ENCODE peak calls at places on chromosomes 16 and 17, in seven cellular contexts. A, L, Z, K, C, M and H are unnamed samples.

GRCh38 chr16:87086575-87086974 is 230.6 kb downstream of the C16orf95 start:
- DNase-seq in Z (no peak), C (no peak), K (no peak), M (no peak), L (no peak), A (no peak), H (no peak)

GRCh38 chr17:29788045-29788444 is 142.0 kb downstream of the SSH2 start:
- DNase-seq in L (no peak), Z (no peak), K (no peak), A (no peak), M (no peak), C (no peak), H (no peak)

GRCh38 chr17:19904412-19904811 is 36.7 kb upstream of the ULK2 start:
- DNase-seq in C (no peak), K (no peak), L (no peak), A (no peak), Z (no peak), M (no peak), H (no peak)

GRCh38 chr16:50745940-50746339 is 4.1 kb downstream of the CYLD start:
- DNase-seq in L (no peak), A (no peak), Z (no peak), K (no peak), M (no peak), C (no peak), H (no peak)

GRCh38 chr16:81647527-81647926 is 131.6 kb upstream of the PLCG2 start:
- DNase-seq in L (no peak), A (peak), Z (peak), M (no peak), C (no peak), K (no peak), H (no peak)

GRCh38 chr17:82105417-82105881 is 7.4 kb upstream of the FASN start:
- DNase-seq in K (peak), M (peak), Z (no peak), A (no peak), L (no peak), C (no peak), H (no peak)

GRCh38 chr17:79165756-79166473 is 91.3 kb downstream of the ENGASE start:
- DNase-seq in K (no peak), M (no peak), A (no peak), L (no peak), Z (no peak), C (no peak), H (no peak)

GRCh38 chr16:27847030-27847550 is 216.4 kb downstream of the GSG1L start:
- DNase-seq in C (no peak), A (no peak), Z (no peak), K (peak), L (no peak), M (no peak), H (peak)

GRCh38 chr16:58638148-58639036 is 8.8 kb upstream of the CNOT1 start:
- DNase-seq in K (no peak), M (peak), L (peak), Z (peak), C (no peak), A (peak), H (peak)

GRCh38 chr17:66776999-66777688 is 57.8 kb upstream of the CACNG5 start:
- DNase-seq in L (no peak), K (no peak), Z (no peak), A (no peak), M (no peak), C (no peak), H (no peak)

GRCh38 chr17:18194804-18195203 is 11.2 kb downstream of the ALKBH5 start:
- DNase-seq in A (no peak), L (no peak), C (no peak), K (no peak), Z (no peak), M (no peak), H (no peak)

GRCh38 chr17:36443777-36444176 is 42.7 kb upstream of the ZNHIT3 start:
- DNase-seq in L (no peak), M (no peak), A (no peak), K (no peak), Z (no peak), C (no peak), H (no peak)

GRCh38 chr17:68398731-68399637 is 58.3 kb downstream of the WIPI1 start:
- DNase-seq in Z (peak), L (peak), K (peak), A (peak), M (peak), C (no peak), H (peak)

GRCh38 chr16:53456625-53457024 is 22.4 kb downstream of the RBL2 start:
- DNase-seq in K (no peak), L (no peak), Z (no peak), M (no peak), C (no peak), A (no peak), H (no peak)

GRCh38 chr17:43768382-43768781 is 9.8 kb upstream of the SOST start:
- DNase-seq in K (peak), C (no peak), M (no peak), Z (no peak), L (peak), A (no peak), H (peak)

GRCh38 chr17:7167832-7168231 is 11.3 kb downstream of the ASGR1 start:
- DNase-seq in L (peak), A (no peak), M (no peak), K (no peak), C (no peak), Z (no peak), H (no peak)

GRCh38 chr17:8072339-8072726 is 15.2 kb downstream of the ALOX12B start:
- DNase-seq in Z (no peak), M (no peak), K (no peak), L (no peak), A (no peak), C (no peak), H (no peak)

GRCh38 chr16:88476817-88477397 is 23.8 kb downstream of the ZFPM1 start:
- DNase-seq in M (no peak), A (no peak), Z (no peak), K (no peak), L (no peak), C (no peak), H (no peak)

GRCh38 chr17:2786176-2786881 is 9.9 kb upstream of the RAP1GAP2 start:
- DNase-seq in A (peak), C (peak), Z (peak), M (peak), K (peak), L (peak), H (peak)

GRCh38 chr16:64321881-64322280 is 800.0 kb downstream of the CDH11 start:
- DNase-seq in A (no peak), K (no peak), C (no peak), M (no peak), Z (no peak), L (no peak), H (no peak)

GRCh38 chr17:38742431-38743308 is 5.5 kb downstream of the PCGF2 start:
- DNase-seq in K (peak), Z (no peak), L (peak), C (no peak), A (no peak), M (peak), H (no peak)

GRCh38 chr16:1746693-1747195 is 24.6 kb downstream of the NME3 start:
- DNase-seq in M (no peak), A (no peak), Z (no peak), C (no peak), K (no peak), L (no peak), H (no peak)

GRCh38 chr17:32878211-32878610 is 1.3 kb upstream of the MYO1D start:
- DNase-seq in M (no peak), C (no peak), A (no peak), K (peak), L (peak), Z (no peak), H (peak)

GRCh38 chr17:32876414-32877163 is at the start of gene MYO1D:
- DNase-seq in L (peak), M (peak), C (no peak), K (peak), Z (peak), A (peak), H (peak)

GRCh38 chr17:32875230-32875903 is 1.6 kb downstream of the MYO1D start:
- DNase-seq in L (no peak), A (no peak), M (no peak), C (no peak), Z (no peak), K (no peak), H (no peak)

GRCh38 chr17:32877164-32877764 is 340 bp upstream of the MYO1D start:
- DNase-seq in K (peak), Z (peak), M (peak), A (peak), C (peak), L (peak), H (peak)

DNA sequence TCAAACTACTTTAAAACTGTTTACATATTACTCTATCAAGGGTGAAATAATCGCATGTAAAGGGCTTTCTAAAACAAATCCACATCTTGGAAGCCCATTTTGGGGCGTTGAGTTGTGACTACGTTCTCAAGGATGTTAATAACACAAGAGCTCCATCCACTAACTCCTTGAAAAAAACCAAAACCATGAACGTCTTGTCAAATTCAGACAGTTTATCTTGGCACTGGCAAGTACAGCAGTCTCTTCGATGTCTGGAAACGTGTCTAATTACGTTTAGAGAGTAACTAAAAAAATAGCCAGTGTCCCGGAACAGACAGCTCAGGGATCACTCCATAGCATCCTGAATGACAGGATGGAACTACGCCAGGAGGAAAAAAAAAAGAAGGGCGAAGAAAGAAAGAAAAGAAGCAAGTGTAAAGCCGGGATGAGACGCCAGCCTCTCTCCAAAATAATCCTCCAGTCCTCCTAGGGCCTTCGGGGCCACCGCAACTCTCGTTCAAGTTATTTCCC is 965 bp downstream of the MYO1D start:
- DNase-seq in M (no peak), K (no peak), C (no peak), L (no peak), Z (no peak), A (no peak), H (no peak)
- TF ChIP-seq POLR2A in M (no peak), K (no peak), C (no peak), L (no peak), Z (no peak), A (no peak), H (no peak)

GRCh38 chr16:4847774-4848587 is 700 bp downstream of the UBN1 start:
- DNase-seq in K (peak), Z (no peak), M (peak), C (no peak), L (peak), A (peak), H (peak)

GRCh38 chr16:4852221-4852872 is 5.1 kb downstream of the UBN1 start:
- DNase-seq in C (no peak), M (no peak), A (peak), Z (peak), L (no peak), K (no peak), H (no peak)

GRCh38 chr16:4846503-4846900 is 586 bp downstream of the GLYR1 start:
- DNase-seq in C (no peak), A (no peak), L (peak), Z (no peak), K (peak), M (peak), H (peak)

GRCh38 chr16:4850211-4850610 is 2.9 kb downstream of the UBN1 start:
- DNase-seq in C (no peak), A (no peak), Z (peak), K (no peak), M (no peak), L (no peak), H (no peak)

GRCh38 chr16:4846901-4847773 is at the start of the genes GLYR1 and UBN1:
- DNase-seq in K (peak), L (peak), M (peak), A (peak), C (peak), Z (peak), H (peak)
- TF ChIP-seq EP300 in K (no peak), L (peak), M (no peak), A (no peak), C (no peak), Z (no peak), H (no peak)

DNA sequence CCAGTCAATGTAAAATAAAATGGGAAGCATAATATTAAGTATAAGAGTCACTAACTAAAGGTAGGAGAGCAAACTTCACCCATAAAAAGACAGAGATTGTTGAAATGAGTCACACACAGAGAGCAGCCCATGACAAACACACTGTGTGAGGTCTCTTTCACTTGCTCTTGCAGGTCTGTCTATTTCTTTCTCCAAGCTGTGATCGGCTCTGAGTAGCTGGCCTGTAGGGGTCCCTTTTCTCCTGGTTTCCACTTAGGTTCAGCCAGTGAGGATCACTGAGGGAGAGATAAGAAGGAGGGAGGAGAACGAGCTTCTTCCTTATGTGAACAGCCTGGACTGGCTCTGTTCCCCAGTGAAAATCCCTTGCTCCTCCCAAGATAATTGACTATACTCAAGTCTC is 133.7 kb upstream of the HS3ST3A1 start:
- DNase-seq in M (no peak), Z (no peak), A (no peak), C (no peak), K (no peak), L (no peak), H (no peak)
- H3K27ac ChIP-seq in M (no peak), Z (no peak), A (no peak), C (no peak), K (no peak), L (no peak), H (no peak)

DNA sequence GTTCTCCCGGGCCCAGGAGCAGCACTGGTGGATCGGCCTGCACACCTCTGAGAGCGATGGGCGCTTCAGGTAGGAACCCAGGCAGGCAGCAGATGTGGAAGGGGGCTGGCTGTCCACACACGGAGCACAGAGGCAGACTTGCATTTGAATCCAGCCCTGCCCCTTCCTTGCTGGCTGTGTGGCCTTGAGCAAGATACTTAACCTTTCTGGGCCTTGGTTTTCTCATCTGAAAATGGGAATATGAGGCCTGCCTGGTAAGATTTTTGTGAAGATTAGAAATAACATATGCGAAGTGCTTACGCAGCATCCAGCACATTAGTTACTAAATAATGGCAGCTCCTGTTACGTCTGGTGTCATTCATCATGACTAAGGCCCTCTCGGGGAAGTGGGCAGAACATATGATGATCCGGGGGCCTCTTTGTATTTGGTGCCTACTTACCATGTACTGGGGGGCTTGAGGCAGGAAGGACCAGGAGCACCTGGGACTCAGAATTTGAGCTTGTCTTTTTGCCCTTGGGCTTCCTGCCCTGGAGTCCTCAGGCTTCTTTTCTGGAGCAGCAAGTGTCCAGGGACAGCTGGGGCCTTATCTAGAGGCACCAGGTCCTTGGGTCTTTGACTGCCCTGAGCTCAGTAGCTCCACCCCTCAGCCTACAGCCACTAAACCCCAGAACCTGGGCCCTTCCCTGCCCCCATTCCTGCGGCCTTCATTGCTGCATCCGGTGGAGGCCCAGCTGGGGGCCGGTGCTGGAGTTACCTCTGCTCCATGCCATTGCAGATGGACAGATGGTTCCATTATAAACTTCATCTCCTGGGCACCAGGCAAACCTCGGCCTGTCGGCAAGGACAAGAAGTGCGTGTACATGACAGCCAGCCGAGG is 53.8 kb downstream of the MRC2 start:
- DNase-seq in C (no peak), L (no peak), A (no peak), K (no peak), Z (peak), M (no peak), H (no peak)
- TF ChIP-seq POLR2A in C (no peak), L (no peak), A (no peak), K (no peak), Z (peak), M (no peak), H (no peak)

GRCh38 chr17:65588194-65588808 is 26.9 kb upstream of the AXIN2 start:
- DNase-seq in A (peak), M (no peak), Z (peak), L (no peak), C (no peak), K (no peak), H (peak)
- TF ChIP-seq EP300 in A (no peak), M (no peak), Z (no peak), L (no peak), C (no peak), K (no peak), H (no peak)

DNA sequence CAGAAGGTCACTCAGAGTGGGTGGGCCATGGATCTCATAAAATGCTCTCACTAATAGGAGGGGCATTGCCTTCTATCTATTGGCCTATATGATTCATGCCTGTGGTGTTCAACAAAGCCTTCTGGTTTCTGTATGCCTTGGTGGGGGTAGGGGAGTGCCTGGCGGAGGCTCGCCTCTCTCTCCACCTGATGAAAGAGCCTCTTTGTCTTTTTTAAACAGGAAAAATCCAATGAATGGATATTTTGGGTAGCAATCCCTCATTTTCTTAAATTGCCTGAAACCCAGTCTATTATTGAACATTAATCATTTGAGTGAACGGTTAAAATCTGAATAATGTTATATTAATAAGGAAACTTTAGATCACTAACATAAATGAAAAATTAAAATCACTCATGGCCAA is 90.6 kb downstream of the TOX3 start:
- DNase-seq in M (no peak), K (no peak), A (no peak), L (no peak), C (no peak), Z (no peak), H (no peak)
- H3K27ac ChIP-seq in M (no peak), K (no peak), A (no peak), L (no peak), C (no peak), Z (no peak), H (no peak)

DNA sequence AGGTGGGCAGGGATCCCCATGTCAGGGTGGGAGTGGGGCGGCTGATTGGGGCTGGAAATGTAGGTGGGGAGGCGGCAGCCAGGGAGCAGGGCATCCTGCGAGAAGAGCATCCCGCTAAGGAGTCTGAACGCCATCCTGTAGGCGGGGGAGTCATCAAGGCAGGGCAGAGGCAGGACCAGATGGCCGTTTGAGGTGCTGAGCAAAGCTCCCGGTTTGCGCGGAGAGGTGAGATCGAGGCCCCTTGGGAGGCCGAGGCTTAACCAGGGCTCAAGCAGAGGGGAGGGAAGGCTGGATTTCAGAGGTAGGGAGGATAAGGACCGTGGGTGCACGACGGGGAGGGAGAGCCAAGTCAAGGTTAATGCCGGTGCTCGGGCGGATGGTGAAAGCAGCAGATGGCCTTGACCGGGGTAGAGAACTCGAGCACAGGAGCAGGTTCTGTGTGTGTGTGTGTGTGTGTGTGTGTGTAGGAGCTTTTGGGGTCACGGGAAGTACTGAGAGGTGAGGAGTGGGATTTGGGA is 472 bp upstream of the NME2 start:
- DNase-seq in A (peak), K (peak), M (no peak), C (no peak), L (no peak), Z (peak), H (peak)
- TF ChIP-seq POLR2A in A (no peak), K (no peak), M (no peak), C (no peak), L (no peak), Z (peak), H (no peak)

GRCh38 chr17:60163108-60163784 is 13.5 kb downstream of the CA4 start:
- DNase-seq in L (no peak), K (no peak), Z (peak), C (no peak), M (no peak), A (peak), H (no peak)
- TF ChIP-seq EP300 in L (no peak), K (no peak), Z (no peak), C (no peak), M (no peak), A (no peak), H (no peak)